ENCODE peak calls at places on chromosomes 16 and 17, in five cellular contexts. One of them, this sample, is unnamed.

GRCh38 chr17:39763046-39763800 is 25.5 kb downstream of the GRB7 start:
- DNase-seq in activated CD8-positive, alpha-beta T cell treated with anti-CD3 and anti-CD28 coated beads for 36 hours: no peak
- DNase-seq in hepatocyte: no peak
- DNase-seq in adipocyte: no peak
- DNase-seq in heart right ventricle: no peak
- DNase-seq in this sample: no peak

GRCh38 chr16:25030420-25031131 is 15.4 kb upstream of the ARHGAP17 start:
- DNase-seq in heart right ventricle: no peak
- DNase-seq in hepatocyte: no peak
- DNase-seq in activated CD8-positive, alpha-beta T cell treated with anti-CD3 and anti-CD28 coated beads for 36 hours: peak; percentile 27
- DNase-seq in adipocyte: no peak
- DNase-seq in this sample: no peak

GRCh38 chr17:44820631-44821196 is 9.4 kb downstream of the GJC1 start:
- DNase-seq in hepatocyte: peak; percentile 30
- DNase-seq in activated CD8-positive, alpha-beta T cell treated with anti-CD3 and anti-CD28 coated beads for 36 hours: no peak
- DNase-seq in heart right ventricle: no peak
- DNase-seq in adipocyte: peak; percentile 91
- DNase-seq in this sample: no peak

GRCh38 chr17:39660397-39661043 is 4.6 kb upstream of the TCAP start:
- DNase-seq in heart right ventricle: no peak
- DNase-seq in hepatocyte: no peak
- DNase-seq in activated CD8-positive, alpha-beta T cell treated with anti-CD3 and anti-CD28 coated beads for 36 hours: no peak
- DNase-seq in adipocyte: no peak
- DNase-seq in this sample: no peak

GRCh38 chr16:3938843-3939624 is 58.5 kb upstream of the CREBBP start:
- DNase-seq in heart right ventricle: peak; percentile 72
- DNase-seq in hepatocyte: peak; percentile 80
- DNase-seq in activated CD8-positive, alpha-beta T cell treated with anti-CD3 and anti-CD28 coated beads for 36 hours: peak; percentile 56
- DNase-seq in adipocyte: peak; percentile 88
- DNase-seq in this sample: peak; percentile 27

GRCh38 chr16:75861981-75862380 is 135.7 kb upstream of the CPHXL start:
- DNase-seq in hepatocyte: no peak
- DNase-seq in adipocyte: no peak
- DNase-seq in activated CD8-positive, alpha-beta T cell treated with anti-CD3 and anti-CD28 coated beads for 36 hours: no peak
- DNase-seq in heart right ventricle: no peak
- DNase-seq in this sample: no peak

GRCh38 chr17:82603981-82604448 is 44.2 kb downstream of the WDR45B start:
- DNase-seq in hepatocyte: peak; percentile 49
- DNase-seq in adipocyte: no peak
- DNase-seq in activated CD8-positive, alpha-beta T cell treated with anti-CD3 and anti-CD28 coated beads for 36 hours: peak; percentile 57
- DNase-seq in heart right ventricle: no peak
- DNase-seq in this sample: peak; percentile 84

GRCh38 chr16:89593841-89594240 is 18.3 kb downstream of the CPNE7 start:
- DNase-seq in activated CD8-positive, alpha-beta T cell treated with anti-CD3 and anti-CD28 coated beads for 36 hours: peak; percentile 58
- DNase-seq in hepatocyte: no peak
- DNase-seq in adipocyte: no peak
- DNase-seq in heart right ventricle: no peak
- DNase-seq in this sample: peak; percentile 59

GRCh38 chr17:37124074-37124824 is 175.5 kb downstream of the AATF start:
- DNase-seq in heart right ventricle: no peak
- DNase-seq in activated CD8-positive, alpha-beta T cell treated with anti-CD3 and anti-CD28 coated beads for 36 hours: no peak
- DNase-seq in hepatocyte: no peak
- DNase-seq in adipocyte: no peak
- DNase-seq in this sample: no peak

This sample was measured in small intestine.